ENCODE peak calls at places on chromosomes 13 and 19, in seven cellular contexts. J, U, P, S, M, L and W are unnamed samples.

GRCh38 chr19:45117167-45117594 is 24.2 kb downstream of the PPP1R37 start:
- DNase-seq in J (peak), U (no peak), P (peak), S (peak), M (no peak), L (no peak), W (no peak)

GRCh38 chr13:93190006-93190405 is 36.6 kb upstream of the GPC6 start:
- DNase-seq in J (no peak), U (no peak), P (no peak), S (no peak), M (no peak), L (no peak), W (no peak)

GRCh38 chr13:39201075-39201630 is 162.9 kb downstream of the NHLRC3 start:
- DNase-seq in J (no peak), U (no peak), P (no peak), S (no peak), M (no peak), L (no peak), W (no peak)

GRCh38 chr19:54457773-54458647 is 5.6 kb downstream of the LENG9 start:
- DNase-seq in J (no peak), U (no peak), P (no peak), S (no peak), M (no peak), L (no peak), W (no peak)

GRCh38 chr13:48304132-48304876 is 753 bp downstream of the RB1 start:
- DNase-seq in J (peak), U (peak), P (peak), S (peak), M (peak), L (peak), W (peak)

GRCh38 chr19:58128041-58128685 is 22.4 kb downstream of the ZNF329 start:
- DNase-seq in J (no peak), U (no peak), P (peak), S (no peak), M (no peak), L (no peak), W (no peak)

GRCh38 chr19:49347835-49348234 is 12.6 kb downstream of the CD37 start:
- DNase-seq in J (no peak), U (peak), P (peak), S (peak), M (peak), L (no peak), W (peak)

GRCh38 chr19:17997969-17998826 is 9.8 kb upstream of the ARRDC2 start:
- DNase-seq in J (no peak), U (no peak), P (peak), S (peak), M (no peak), L (no peak), W (no peak)

GRCh38 chr19:47766670-47767069 is 11.8 kb upstream of the SELENOW start:
- DNase-seq in J (no peak), U (no peak), P (no peak), S (no peak), M (no peak), L (no peak), W (no peak)

GRCh38 chr19:5444431-5444830 is 10.8 kb upstream of the ZNRF4 start:
- DNase-seq in J (no peak), U (no peak), P (no peak), S (no peak), M (no peak), L (no peak), W (no peak)

GRCh38 chr19:7393934-7394508 is 45.3 kb downstream of the ARHGEF18 start:
- DNase-seq in J (no peak), U (no peak), P (peak), S (no peak), M (no peak), L (no peak), W (no peak)

GRCh38 chr19:42498387-42498786 is 29.9 kb downstream of the CEACAM1 start:
- DNase-seq in J (no peak), U (no peak), P (no peak), S (no peak), M (no peak), L (no peak), W (no peak)

GRCh38 chr13:49690133-49690989 is 925 bp downstream of the EBPL start:
- DNase-seq in J (no peak), U (peak), P (peak), S (no peak), M (peak), L (no peak), W (peak)

GRCh38 chr13:30963794-30964193 is 31.3 kb downstream of the TEX26 start:
- DNase-seq in J (no peak), U (peak), P (peak), S (no peak), M (no peak), L (no peak), W (peak)

GRCh38 chr13:85204668-85205344 is 594.4 kb downstream of the SLITRK6 start:
- DNase-seq in J (no peak), U (no peak), P (no peak), S (no peak), M (no peak), L (no peak), W (no peak)

GRCh38 chr13:110853235-110853721 is 61.6 kb downstream of the ANKRD10 start:
- DNase-seq in J (no peak), U (no peak), P (peak), S (no peak), M (no peak), L (peak), W (peak)

GRCh38 chr13:33087091-33087490 is 70.9 kb downstream of the KL start:
- DNase-seq in J (no peak), U (no peak), P (no peak), S (no peak), M (no peak), L (no peak), W (peak)

GRCh38 chr13:30143671-30144400 is 163.5 kb downstream of the KATNAL1 start:
- DNase-seq in J (no peak), U (peak), P (peak), S (peak), M (no peak), L (no peak), W (peak)

GRCh38 chr13:20254076-20254475 is 22.0 kb upstream of the GJB6 start:
- DNase-seq in J (no peak), U (no peak), P (peak), S (no peak), M (no peak), L (no peak), W (no peak)

GRCh38 chr13:60583911-60584753 is 187.1 kb downstream of the TDRD3 start:
- DNase-seq in J (no peak), U (peak), P (peak), S (no peak), M (peak), L (peak), W (peak)

GRCh38 chr13:43546260-43546659 is 240.5 kb downstream of the ENOX1 start:
- DNase-seq in J (no peak), U (no peak), P (peak), S (no peak), M (no peak), L (peak), W (no peak)

GRCh38 chr19:56096665-56097064 is 24.4 kb downstream of the ZNF787 start:
- DNase-seq in J (no peak), U (no peak), P (no peak), S (no peak), M (no peak), L (no peak), W (no peak)

GRCh38 chr13:110816500-110816899 is 98.4 kb downstream of the ANKRD10 start:
- DNase-seq in J (no peak), U (no peak), P (no peak), S (no peak), M (no peak), L (no peak), W (no peak)

GRCh38 chr19:47106819-47107200 is 6.8 kb downstream of the ZC3H4 start:
- DNase-seq in J (no peak), U (no peak), P (peak), S (no peak), M (no peak), L (no peak), W (no peak)

GRCh38 chr19:34508540-34508939 is 27.0 kb downstream of the WTIP start:
- DNase-seq in J (no peak), U (no peak), P (no peak), S (no peak), M (no peak), L (no peak), W (no peak)

GRCh38 chr13:40319699-40320586 is 346.5 kb downstream of the FOXO1 start:
- DNase-seq in J (no peak), U (peak), P (no peak), S (no peak), M (no peak), L (no peak), W (no peak)

GRCh38 chr13:29474991-29475390 is 120.5 kb downstream of the SLC7A1 start:
- DNase-seq in J (no peak), U (peak), P (peak), S (no peak), M (no peak), L (no peak), W (peak)

GRCh38 chr19:28235606-28236125 is 977.3 kb downstream of the UQCRFS1 start:
- DNase-seq in J (no peak), U (no peak), P (no peak), S (no peak), M (no peak), L (no peak), W (no peak)

GRCh38 chr19:33110201-33110910 is 21.6 kb upstream of the WDR88 start:
- DNase-seq in J (no peak), U (no peak), P (no peak), S (no peak), M (no peak), L (no peak), W (peak)

GRCh38 chr19:5170329-5170745 is 170.3 kb downstream of the PTPRS start:
- DNase-seq in J (peak), U (no peak), P (no peak), S (peak), M (no peak), L (no peak), W (no peak)

GRCh38 chr13:85347251-85347650 is 452.0 kb downstream of the SLITRK6 start:
- DNase-seq in J (no peak), U (peak), P (no peak), S (no peak), M (no peak), L (no peak), W (peak)

GRCh38 chr19:4815426-4816387 is 15.8 kb downstream of the TICAM1 start:
- DNase-seq in J (no peak), U (peak), P (peak), S (peak), M (peak), L (peak), W (peak)

GRCh38 chr13:43057653-43058317 is 34.4 kb downstream of the DNAJC15 start:
- DNase-seq in J (no peak), U (no peak), P (no peak), S (peak), M (no peak), L (no peak), W (peak)

GRCh38 chr19:42325308-42325895 is at the start of gene MEGF8:
- DNase-seq in J (peak), U (peak), P (peak), S (peak), M (peak), L (peak), W (peak)

GRCh38 chr13:113762075-113762474 is 3.0 kb downstream of the TMEM255B start:
- DNase-seq in J (no peak), U (no peak), P (no peak), S (no peak), M (no peak), L (no peak), W (no peak)

GRCh38 chr13:37357548-37357947 is 241.0 kb downstream of the POSTN start:
- DNase-seq in J (no peak), U (peak), P (no peak), S (no peak), M (no peak), L (no peak), W (no peak)

GRCh38 chr19:2064788-2065524 is 13.9 kb upstream of the MKNK2 start:
- DNase-seq in J (peak), U (no peak), P (no peak), S (no peak), M (no peak), L (no peak), W (no peak)

GRCh38 chr19:17766543-17767131 is 15.4 kb downstream of the FCHO1 start:
- DNase-seq in J (peak), U (peak), P (peak), S (peak), M (peak), L (peak), W (peak)

GRCh38 chr13:102798653-102799543 is at the start of the genes BIVM and POGLUT2:
- DNase-seq in J (peak), U (peak), P (peak), S (no peak), M (peak), L (peak), W (peak)
- TF ChIP-seq CTCF in J (no peak), U (no peak), P (no peak), S (no peak), M (peak), L (no peak), W (no peak)

GRCh38 chr19:35509861-35510625 is 3.4 kb downstream of the DMKN start:
- DNase-seq in J (peak), U (peak), P (peak), S (peak), M (peak), L (peak), W (no peak)

GRCh38 chr19:35508129-35508528 is 5.3 kb downstream of the DMKN start:
- DNase-seq in J (no peak), U (no peak), P (no peak), S (no peak), M (no peak), L (no peak), W (no peak)

GRCh38 chr19:35507561-35507960 is 5.9 kb downstream of the DMKN start:
- DNase-seq in J (no peak), U (no peak), P (no peak), S (no peak), M (no peak), L (no peak), W (no peak)

GRCh38 chr19:35510626-35510964 is 2.9 kb downstream of the DMKN start:
- DNase-seq in J (no peak), U (no peak), P (no peak), S (no peak), M (no peak), L (no peak), W (no peak)

GRCh38 chr19:35509018-35509652 is 4.3 kb downstream of the DMKN start:
- DNase-seq in J (peak), U (peak), P (no peak), S (no peak), M (no peak), L (peak), W (no peak)
- H3K4me3 ChIP-seq in J (peak), U (peak), P (no peak), S (no peak), M (no peak), L (no peak), W (no peak)

GRCh38 chr13:99981115-99982020 is at the start of gene ZIC2:
- DNase-seq in J (peak), U (no peak), P (peak), S (no peak), M (no peak), L (no peak), W (peak)

GRCh38 chr13:99983401-99984133 is 2.0 kb downstream of the ZIC2 start:
- DNase-seq in J (no peak), U (no peak), P (no peak), S (no peak), M (no peak), L (no peak), W (no peak)

GRCh38 chr13:99980201-99981114 is 1.1 kb upstream of the ZIC2 start:
- DNase-seq in J (peak), U (peak), P (peak), S (peak), M (no peak), L (peak), W (peak)

GRCh38 chr13:99982741-99983400 is 1.3 kb downstream of the ZIC2 start:
- DNase-seq in J (no peak), U (no peak), P (no peak), S (no peak), M (no peak), L (no peak), W (no peak)

GRCh38 chr13:99982021-99982740 is 597 bp downstream of the ZIC2 start:
- DNase-seq in J (no peak), U (no peak), P (no peak), S (no peak), M (no peak), L (no peak), W (no peak)
- TF ChIP-seq CTCF in J (no peak), U (no peak), P (no peak), S (no peak), M (no peak), L (no peak), W (no peak)

GRCh38 chr13:34941436-34941834 is 635 bp upstream of the NBEA start:
- DNase-seq in J (no peak), U (no peak), P (no peak), S (peak), M (no peak), L (no peak), W (no peak)

GRCh38 chr13:34941835-34942731 is at the start of gene NBEA:
- DNase-seq in J (peak), U (peak), P (peak), S (peak), M (peak), L (peak), W (peak)

GRCh38 chr13:34942732-34943674 is 933 bp downstream of the NBEA start:
- DNase-seq in J (peak), U (no peak), P (no peak), S (peak), M (no peak), L (peak), W (no peak)

GRCh38 chr13:34939771-34940170 is 2.3 kb upstream of the NBEA start:
- DNase-seq in J (no peak), U (no peak), P (no peak), S (no peak), M (no peak), L (no peak), W (no peak)

GRCh38 chr13:34943675-34944634 is 1.9 kb downstream of the NBEA start:
- DNase-seq in J (peak), U (no peak), P (no peak), S (peak), M (no peak), L (no peak), W (no peak)
- H3K4me3 ChIP-seq in J (peak), U (no peak), P (no peak), S (peak), M (peak), L (peak), W (no peak)

DNA sequence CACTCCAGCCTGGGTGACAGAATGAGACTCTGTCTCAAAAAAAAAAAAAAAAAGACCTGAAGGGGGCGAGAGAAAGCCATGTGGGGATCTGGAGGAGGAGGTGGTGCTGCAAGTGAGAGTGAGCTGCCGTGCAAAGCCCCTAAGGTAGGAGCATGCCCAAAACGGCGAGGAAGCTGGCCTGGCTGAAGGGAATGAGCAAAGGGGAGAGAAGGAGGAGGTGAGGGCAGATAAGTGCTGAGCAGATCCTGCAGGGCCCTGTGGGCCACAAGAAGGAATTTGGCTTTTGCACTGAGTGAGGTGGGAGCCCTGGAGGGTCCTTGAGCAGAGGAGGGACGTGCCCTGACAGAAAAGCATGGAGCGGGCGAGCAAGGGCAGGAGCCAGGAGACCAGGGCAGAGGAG is 19.4 kb upstream of the ADGRE5 start:
- DNase-seq in J (peak), U (no peak), P (peak), S (peak), M (no peak), L (no peak), W (no peak)
- TF ChIP-seq CTCF in J (peak), U (peak), P (peak), S (peak), M (no peak), L (peak), W (peak)